ENCODE peak calls at places on chromosomes 1 and 21, in five cellular contexts. L is neuronal stem cell, N is H9, P is IMR-90, B is fibroblast of lung. U is an unnamed sample.
A peak's percentile ranks its signal among the peaks of the same experiment; 100 is the strongest.

GRCh38 chr1:52554756-52555155 is 1.9 kb upstream of the TUT4 start:
- DNase-seq in B (no peak), P (peak; percentile 31), N (no peak), L (peak; percentile 14), U (peak; percentile 23)

GRCh38 chr1:172089768-172090510 is 248.6 kb downstream of the DNM3 start:
- DNase-seq in B (peak; percentile 63), P (peak; percentile 40), L (peak; percentile 14), N (peak; percentile 69), U (no peak)

GRCh38 chr1:183027031-183027430 is 3.8 kb downstream of the LAMC1 start:
- DNase-seq in P (no peak), L (no peak), B (no peak), N (no peak), U (no peak)

GRCh38 chr21:38823737-38824123 is 18.0 kb downstream of the ETS2 start:
- DNase-seq in B (no peak), P (no peak), N (no peak), L (no peak), U (no peak)

GRCh38 chr1:26862781-26863676 is at the start of gene SFN:
- DNase-seq in P (no peak), N (peak; percentile 96), L (no peak), B (no peak), U (no peak)

GRCh38 chr1:53964109-53964508 is 18.0 kb downstream of the LRRC42 start:
- DNase-seq in L (no peak), N (no peak), P (peak; percentile 41), B (no peak), U (no peak)

GRCh38 chr1:207309775-207310273 is 11.7 kb upstream of the CD55 start:
- DNase-seq in L (no peak), N (no peak), B (peak; percentile 37), P (peak; percentile 70), U (peak; percentile 70)

GRCh38 chr1:153261793-153262371 is 2.4 kb downstream of the LORICRIN start:
- DNase-seq in P (no peak), N (no peak), L (no peak), B (no peak), U (no peak)

GRCh38 chr1:9598316-9598700 is 9.6 kb downstream of the TMEM201 start:
- DNase-seq in N (no peak), L (no peak), P (no peak), B (no peak), U (no peak)

GRCh38 chr1:243495442-243496172 is 239.8 kb downstream of the SDCCAG8 start:
- DNase-seq in P (peak; percentile 74), N (no peak), L (no peak), B (peak; percentile 81), U (peak; percentile 72)

GRCh38 chr1:112061852-112062451 is 72.5 kb upstream of the KCND3 start:
- DNase-seq in B (no peak), N (no peak), P (no peak), L (no peak), U (no peak)

GRCh38 chr21:33386222-33386784 is 16.9 kb upstream of the IFNGR2 start:
- DNase-seq in B (no peak), N (peak; percentile 51), P (no peak), L (no peak), U (no peak)

GRCh38 chr1:173914366-173914871 is 2.7 kb downstream of the SERPINC1 start:
- DNase-seq in N (peak; percentile 41), L (no peak), P (peak; percentile 18), B (peak; percentile 12), U (peak; percentile 20)

GRCh38 chr1:209505044-209505443 is 78.5 kb upstream of the CAMK1G start:
- DNase-seq in N (no peak), P (peak; percentile 28), B (no peak), L (no peak), U (no peak)

GRCh38 chr1:230976825-230977747 is 1.6 kb downstream of the TTC13 start:
- DNase-seq in N (no peak), P (no peak), B (no peak), L (no peak), U (no peak)

GRCh38 chr1:201482755-201483154 is 13.8 kb upstream of the PHLDA3 start:
- DNase-seq in N (no peak), P (no peak), L (no peak), B (no peak), U (no peak)

GRCh38 chr1:167219194-167219593 is 1.5 kb upstream of the POU2F1 start:
- DNase-seq in N (no peak), P (no peak), L (no peak), B (no peak), U (no peak)

GRCh38 chr1:216178266-216178665 is 245.0 kb downstream of the USH2A start:
- DNase-seq in P (peak; percentile 69), B (peak; percentile 66), N (no peak), L (no peak), U (peak; percentile 84)

GRCh38 chr21:41507521-41508414 is at the start of gene TMPRSS2:
- DNase-seq in P (no peak), N (peak; percentile 74), B (no peak), L (peak; percentile 30), U (no peak)

GRCh38 chr1:94463765-94464330 is 45.7 kb downstream of the ABCD3 start:
- DNase-seq in N (no peak), L (no peak), P (peak; percentile 71), B (peak; percentile 59), U (peak; percentile 76)

GRCh38 chr1:228006793-228007053 is at the start of gene WNT3A:
- DNase-seq in P (no peak), L (no peak), B (no peak), N (no peak), U (no peak)

GRCh38 chr1:155127672-155128468 is at the start of gene EFNA1:
- DNase-seq in B (peak; percentile 5), N (peak; percentile 56), L (no peak), P (no peak), U (peak; percentile 76)

DNA sequence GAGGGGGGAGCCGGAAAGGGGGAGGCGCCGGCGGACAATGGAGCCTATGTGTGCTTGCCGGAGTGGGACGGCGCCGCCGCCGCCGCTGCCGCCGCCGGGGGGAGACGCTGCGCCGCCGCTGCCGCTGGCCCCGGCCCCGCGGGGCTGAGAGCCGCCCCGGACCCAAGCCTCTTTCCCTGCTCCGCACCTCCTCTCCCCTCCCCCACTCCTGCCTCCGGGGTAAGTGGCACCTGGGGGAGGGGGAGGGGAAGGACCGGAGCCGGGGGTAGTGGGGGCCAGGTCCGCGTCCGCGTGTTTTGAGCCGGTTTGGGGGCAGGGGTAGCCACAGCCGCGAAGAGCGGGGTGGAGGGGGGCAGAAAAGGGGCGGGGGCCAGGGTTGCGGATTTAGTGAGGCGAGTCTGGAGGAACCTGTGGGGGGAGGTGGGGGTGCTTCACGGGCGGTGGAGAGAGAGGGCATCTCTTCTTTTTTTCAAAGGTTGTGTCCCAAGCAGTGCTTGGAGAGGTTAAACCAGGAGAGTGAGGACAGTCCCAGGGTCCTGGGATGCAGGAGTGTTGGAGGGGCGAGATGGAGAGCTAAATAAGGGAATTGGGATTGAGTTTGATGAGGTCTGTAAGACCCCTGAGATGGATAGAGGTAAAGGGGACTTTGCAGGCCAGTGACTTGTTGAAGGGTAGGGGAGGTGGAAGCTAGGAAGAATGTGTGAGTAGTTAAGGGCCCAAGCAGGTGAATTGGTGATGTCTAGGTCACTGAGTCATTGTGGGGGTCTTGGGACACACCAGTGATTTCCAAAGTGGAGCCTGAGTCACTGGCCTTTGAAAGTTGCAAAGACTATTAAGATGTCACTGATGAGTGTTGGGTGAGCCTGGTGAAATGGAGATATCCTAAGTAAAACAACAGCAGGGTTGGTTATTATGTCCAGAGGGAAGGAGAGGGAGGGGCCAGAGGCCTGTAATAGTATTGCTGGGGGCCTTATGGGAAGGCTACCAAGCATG is 59.1 kb downstream of the BCL9 start:
- DNase-seq in B (peak; percentile 39), L (no peak), N (no peak), P (peak; percentile 70), U (peak; percentile 54)
- H3K9ac ChIP-seq in B (peak overlapping the region; percentile 69), L (peak overlapping the region; percentile 86), N (peak overlapping the region; percentile 50), P (peak overlapping the region; percentile 83), U (peak overlapping the region; percentile 49)

GRCh38 chr1:156943756-156944155 is 23.3 kb downstream of the LRRC71 start:
- DNase-seq in B (no peak), N (no peak), P (no peak), L (no peak), U (no peak)

GRCh38 chr1:156945881-156946661 is 25.6 kb downstream of the LRRC71 start:
- DNase-seq in L (no peak), B (no peak), N (no peak), P (peak; percentile 60), U (no peak)

GRCh38 chr1:156944848-156945247 is 24.4 kb downstream of the LRRC71 start:
- DNase-seq in L (no peak), P (no peak), N (no peak), B (no peak), U (no peak)

GRCh38 chr1:156942576-156942975 is 22.1 kb downstream of the LRRC71 start:
- DNase-seq in B (no peak), L (no peak), N (no peak), P (no peak), U (no peak)

GRCh38 chr1:156944268-156944667 is 23.8 kb downstream of the LRRC71 start:
- DNase-seq in P (no peak), L (no peak), B (no peak), N (no peak), U (no peak)
- H3K9ac ChIP-seq in P (no peak overlapping the region), L (no peak overlapping the region), B (no peak overlapping the region), N (no peak overlapping the region), U (no peak overlapping the region)

GRCh38 chr1:6145351-6145750 is 34.8 kb downstream of the CHD5 start:
- DNase-seq in B (no peak), P (no peak), L (no peak), N (no peak), U (no peak)
- H3K9ac ChIP-seq in B (no peak overlapping the region), P (no peak overlapping the region), L (no peak overlapping the region), N (no peak overlapping the region), U (no peak overlapping the region)

DNA sequence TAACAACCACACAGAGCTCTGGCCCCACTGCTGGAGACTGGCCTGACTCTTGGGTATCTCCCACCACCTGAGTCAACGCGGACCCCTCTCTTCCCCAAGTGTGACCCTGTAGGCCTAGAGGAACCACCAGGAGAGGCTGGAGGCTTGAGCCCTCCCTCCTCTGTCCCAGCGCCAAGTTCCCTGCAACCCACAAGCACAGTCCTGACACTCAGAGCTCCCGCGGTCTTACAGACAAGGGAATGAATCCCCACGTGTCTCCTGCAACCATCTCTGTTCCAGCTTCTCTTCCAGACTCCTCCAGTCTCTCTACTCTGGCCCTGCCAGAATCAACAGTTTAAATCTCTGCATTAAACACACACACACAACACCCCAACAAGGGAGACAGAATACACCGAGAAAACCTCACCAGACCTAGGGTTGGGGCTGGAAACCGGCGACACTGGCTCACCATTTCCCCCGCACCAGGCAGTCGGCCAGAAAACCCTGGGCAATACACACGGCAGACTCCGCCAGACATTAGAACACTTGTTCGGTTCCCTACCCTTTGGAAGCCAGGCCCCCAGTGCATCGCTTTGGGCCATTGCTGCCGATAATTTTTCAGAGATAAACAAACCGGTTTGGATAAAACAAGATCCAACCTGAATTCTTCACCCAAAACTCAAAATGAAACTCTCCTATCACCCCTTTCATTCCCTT is 21.7 kb downstream of the CASZ1 start:
- DNase-seq in L (no peak), N (no peak), B (no peak), P (no peak), U (no peak)
- H3K9ac ChIP-seq in L (no peak overlapping the region), N (no peak overlapping the region), B (no peak overlapping the region), P (no peak overlapping the region), U (no peak overlapping the region)

GRCh38 chr21:35198004-35198403 is 148.9 kb upstream of the RUNX1 start:
- DNase-seq in P (peak; percentile 96), L (no peak), N (no peak), B (peak; percentile 74), U (peak; percentile 94)
- H3K9ac ChIP-seq in P (no peak overlapping the region), L (no peak overlapping the region), N (no peak overlapping the region), B (no peak overlapping the region), U (peak overlapping the region; percentile 63)